ENCODE peak calls at places on chromosomes 7 and 10, in six cellular contexts. N, M, D, T, Q and J are unnamed samples.
A peak's percentile ranks its signal among the peaks of the same experiment; 100 is the strongest.

GRCh38 chr10:45373783-45374450 is at the start of gene ALOX5:
- DNase-seq in N (peak; percentile 97), M (peak; percentile 68), D (peak; percentile 14), T (no peak), Q (peak; percentile 77), J (peak; percentile 90)

GRCh38 chr10:131195552-131196159 is 115.9 kb downstream of the TCERG1L start:
- DNase-seq in N (no peak), M (no peak), D (no peak), T (no peak), Q (no peak), J (peak; percentile 20)

GRCh38 chr10:92690211-92691041 is 671 bp downstream of the HHEX start:
- DNase-seq in N (peak; percentile 54), M (peak; percentile 67), D (peak; percentile 47), T (peak; percentile 34), Q (peak; percentile 60), J (peak; percentile 80)

GRCh38 chr10:116183733-116184447 is 89.1 kb downstream of the GFRA1 start:
- DNase-seq in N (no peak), M (no peak), D (no peak), T (no peak), Q (peak; percentile 45), J (peak; percentile 82)

GRCh38 chr10:52229271-52229931 is 84.7 kb upstream of the DKK1 start:
- DNase-seq in N (no peak), M (no peak), D (no peak), T (no peak), Q (no peak), J (no peak)

GRCh38 chr10:123148414-123149161 is 652 bp downstream of the HMX2 start:
- DNase-seq in N (no peak), M (no peak), D (no peak), T (no peak), Q (no peak), J (peak; percentile 85)

GRCh38 chr7:26792573-26792972 is 71.8 kb downstream of the SKAP2 start:
- DNase-seq in N (no peak), M (no peak), D (no peak), T (no peak), Q (no peak), J (no peak)

GRCh38 chr10:113524539-113525490 is 28.0 kb upstream of the HABP2 start:
- DNase-seq in N (no peak), M (no peak), D (no peak), T (no peak), Q (peak; percentile 37), J (peak; percentile 58)

GRCh38 chr10:3980139-3980538 is 195.1 kb upstream of the KLF6 start:
- DNase-seq in N (no peak), M (no peak), D (no peak), T (no peak), Q (no peak), J (no peak)

GRCh38 chr10:1149793-1150637 is 93.8 kb downstream of the WDR37 start:
- DNase-seq in N (peak; percentile 30), M (no peak), D (no peak), T (peak; percentile 35), Q (peak; percentile 46), J (no peak)

GRCh38 chr7:137235434-137235833 is 108.1 kb downstream of the PTN start:
- DNase-seq in N (no peak), M (no peak), D (no peak), T (no peak), Q (no peak), J (no peak)

GRCh38 chr10:126905776-126906703 is 812 bp downstream of the DOCK1 start:
- DNase-seq in N (no peak), M (peak; percentile 46), D (no peak), T (no peak), Q (peak; percentile 56), J (peak; percentile 88)

GRCh38 chr7:21965318-21965717 is 19.6 kb upstream of the CDCA7L start:
- DNase-seq in N (no peak), M (no peak), D (no peak), T (no peak), Q (peak; percentile 18), J (no peak)

GRCh38 chr7:5523052-5523711 is 99.5 kb upstream of the TNRC18 start:
- DNase-seq in N (no peak), M (no peak), D (no peak), T (peak; percentile 35), Q (peak; percentile 53), J (peak; percentile 86)

GRCh38 chr7:35366167-35367155 is 112.6 kb upstream of the TBX20 start:
- DNase-seq in N (no peak), M (no peak), D (no peak), T (no peak), Q (no peak), J (peak; percentile 84)

GRCh38 chr7:83681200-83681599 is 32.3 kb upstream of the SEMA3E start:
- DNase-seq in N (no peak), M (no peak), D (no peak), T (no peak), Q (no peak), J (no peak)

GRCh38 chr10:50540069-50540825 is 83.5 kb downstream of the SGMS1 start:
- DNase-seq in N (no peak), M (no peak), D (no peak), T (no peak), Q (no peak), J (no peak)

GRCh38 chr7:105594034-105594433 is 12.7 kb upstream of the EFCAB10 start:
- DNase-seq in N (no peak), M (no peak), D (no peak), T (no peak), Q (no peak), J (peak; percentile 57)

GRCh38 chr10:113858541-113858940 is 4.1 kb downstream of the NHLRC2 start:
- DNase-seq in N (no peak), M (no peak), D (no peak), T (no peak), Q (no peak), J (no peak)

GRCh38 chr7:85094046-85094720 is 92.7 kb downstream of the SEMA3D start:
- DNase-seq in N (no peak), M (peak; percentile 26), D (no peak), T (no peak), Q (no peak), J (no peak)

GRCh38 chr7:155214328-155214986 is 83.2 kb upstream of the INSIG1 start:
- DNase-seq in N (peak; percentile 45), M (no peak), D (no peak), T (no peak), Q (peak; percentile 50), J (no peak)

GRCh38 chr10:56880541-56880940 is 519.5 kb upstream of the ZWINT start:
- DNase-seq in N (no peak), M (no peak), D (no peak), T (no peak), Q (no peak), J (no peak)

GRCh38 chr10:44857363-44858016 is 53.6 kb upstream of the TMEM72 start:
- DNase-seq in N (peak; percentile 85), M (peak; percentile 77), D (peak; percentile 45), T (peak; percentile 69), Q (peak; percentile 74), J (peak; percentile 98)

GRCh38 chr7:38681882-38682281 is 50.7 kb upstream of the AMPH start:
- DNase-seq in N (no peak), M (no peak), D (no peak), T (no peak), Q (no peak), J (no peak)

DNA sequence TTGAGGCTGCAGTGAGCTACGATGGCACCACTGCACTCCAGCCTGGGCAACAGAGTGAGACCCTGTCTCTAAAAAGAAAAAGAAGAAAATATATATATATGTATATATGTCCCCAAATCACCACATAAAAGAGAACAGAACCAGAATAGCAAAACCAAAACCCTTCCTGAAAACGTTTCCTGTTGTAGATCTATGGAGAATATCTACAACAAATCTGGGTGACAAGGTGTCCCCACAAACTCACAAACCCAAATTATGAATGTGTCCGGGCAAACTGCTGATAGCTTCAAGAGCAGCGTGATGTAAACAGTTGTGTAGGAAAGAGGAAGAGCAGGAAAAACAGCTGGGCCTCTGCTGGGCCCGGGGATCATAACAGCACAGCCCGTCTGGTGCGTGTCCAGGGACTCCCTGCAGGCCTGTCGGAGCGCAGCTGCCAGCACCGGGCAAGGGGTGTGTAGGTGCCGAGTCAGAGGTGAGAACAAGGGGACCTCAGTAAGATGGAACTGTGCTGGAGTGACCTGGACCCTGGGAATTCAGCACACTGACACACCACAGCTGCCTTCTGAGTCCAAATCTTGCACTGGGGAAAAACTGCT is 53.8 kb downstream of the KCNH2 start:
- DNase-seq in N (no peak), M (no peak), D (no peak), T (no peak), Q (no peak), J (no peak)
- H3K27me3 ChIP-seq in N (no peaks in the 10 kb centered on the region), M (no peaks in the 10 kb centered on the region), D (no peaks in the 10 kb centered on the region), T (peaks cover 18% of the 10 kb centered on the region), Q (peaks cover 5% of the 10 kb centered on the region), J (peaks cover 17% of the 10 kb centered on the region)

DNA sequence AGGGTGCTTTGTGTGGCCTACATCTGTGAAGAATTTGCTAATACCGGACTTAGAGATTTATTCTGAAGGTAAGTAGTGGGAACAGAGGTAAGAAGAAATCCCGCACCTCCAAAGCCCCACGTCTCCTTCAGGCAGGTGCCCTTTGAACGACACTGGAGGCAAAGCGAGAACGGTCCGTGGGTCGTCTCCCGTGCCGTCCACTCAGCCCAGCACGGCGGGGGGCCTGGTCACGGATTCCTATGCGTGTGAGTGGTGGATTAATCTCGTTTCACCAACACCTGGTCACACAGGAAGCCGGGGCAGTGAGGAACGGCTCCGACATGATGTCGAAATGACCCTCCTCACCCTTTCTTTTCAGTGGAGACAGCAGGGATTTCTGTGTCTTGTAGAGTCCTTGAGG is 21.0 kb upstream of the ZFAND2A start:
- DNase-seq in N (no peak), M (no peak), D (no peak), T (no peak), Q (no peak), J (no peak)
- H3K27me3 ChIP-seq in N (peaks cover 27% of the 10 kb centered on the region), M (peaks cover 6% of the 10 kb centered on the region), D (no peaks in the 10 kb centered on the region), T (no peaks in the 10 kb centered on the region), Q (peaks cover 7% of the 10 kb centered on the region), J (no peaks in the 10 kb centered on the region)

DNA sequence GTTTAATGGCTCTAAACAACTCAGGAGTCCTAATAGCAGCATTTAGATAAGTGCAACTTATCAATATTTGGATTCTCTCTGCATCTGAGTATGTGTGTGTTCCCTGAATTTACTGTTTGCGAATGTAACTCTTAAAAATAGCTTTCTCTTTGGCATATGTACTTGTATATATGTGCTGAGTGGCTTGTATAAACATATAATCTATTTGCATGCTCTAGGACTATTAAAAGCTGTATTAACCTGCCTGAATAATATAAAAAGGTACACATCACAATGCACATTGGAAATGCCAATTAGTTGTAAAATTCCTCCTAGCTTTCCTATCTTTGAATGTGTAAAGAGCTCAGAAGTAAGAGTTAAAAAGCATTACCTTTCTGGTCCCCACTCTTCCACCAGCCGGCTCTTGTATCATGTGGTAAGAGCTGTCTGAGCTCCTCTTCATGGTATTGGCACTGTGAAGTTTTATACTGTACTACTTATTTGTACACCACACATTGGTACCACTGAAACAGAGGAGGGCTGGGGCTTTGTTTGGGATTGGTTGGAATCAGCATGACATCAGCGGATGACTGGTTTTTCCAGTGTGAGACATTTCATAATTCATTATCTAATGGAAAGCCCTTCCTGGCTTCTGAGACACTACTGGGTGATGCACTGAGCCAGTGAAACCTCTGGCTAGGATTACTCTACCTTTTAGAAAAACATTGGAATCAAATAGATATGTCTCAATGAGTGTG is at the start of gene INHBA:
- DNase-seq in N (no peak), M (no peak), D (no peak), T (no peak), Q (peak; percentile 61), J (no peak)
- H3K27me3 ChIP-seq in N (no peaks in the 10 kb centered on the region), M (peaks cover 4% of the 10 kb centered on the region), D (peaks cover 47% of the 10 kb centered on the region), T (peaks cover 53% of the 10 kb centered on the region), Q (peaks cover 29% of the 10 kb centered on the region), J (peaks cover 89% of the 10 kb centered on the region)

DNA sequence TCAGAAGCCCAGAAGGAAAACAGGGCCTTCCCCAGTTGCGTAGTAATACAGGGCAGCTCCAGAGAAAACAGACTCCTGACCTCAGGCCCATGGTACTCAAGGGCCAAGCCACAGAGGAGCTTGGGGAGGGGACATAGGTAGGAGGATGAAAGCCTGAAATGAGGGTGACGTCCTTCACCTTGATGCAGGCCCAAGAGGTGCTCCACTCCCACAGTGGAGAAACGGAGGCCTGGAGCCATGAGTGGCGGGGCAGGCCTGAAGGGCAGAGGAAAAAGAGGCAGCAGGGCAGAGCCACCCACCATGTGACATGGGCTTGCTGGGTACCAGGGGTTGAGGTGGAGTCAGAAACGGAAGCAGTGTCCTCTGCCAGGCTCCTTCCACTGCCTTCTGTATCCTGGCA is 83.0 kb downstream of the C10orf105 start:
- DNase-seq in N (no peak), M (no peak), D (no peak), T (no peak), Q (no peak), J (no peak)
- H3K27me3 ChIP-seq in N (no peaks in the 10 kb centered on the region), M (no peaks in the 10 kb centered on the region), D (no peaks in the 10 kb centered on the region), T (peaks cover 22% of the 10 kb centered on the region), Q (no peaks in the 10 kb centered on the region), J (no peaks in the 10 kb centered on the region)